ENCODE peak calls at places on chromosome 9, in nine cellular contexts. One of them, this sample, is unnamed.

GRCh38 chr9:100700689-100701318 is 122.9 kb downstream of the CAVIN4 start:
- DNase-seq in AG04450: no peak
- DNase-seq in fibroblast of lung: no peak
- DNase-seq in AG10803: peak; percentile 3
- DNase-seq in IMR-90: peak; percentile 9
- DNase-seq in neural progenitor cell: peak; percentile 75
- DNase-seq in heart right ventricle: no peak
- DNase-seq in hepatocyte: peak; percentile 54
- DNase-seq in fibroblast of mammary gland: peak; percentile 15
- DNase-seq in this sample: peak; percentile 31

GRCh38 chr9:73579823-73580222 is 428.2 kb downstream of the ANXA1 start:
- DNase-seq in AG04450: no peak
- DNase-seq in fibroblast of lung: peak; percentile 17
- DNase-seq in AG10803: no peak
- DNase-seq in IMR-90: no peak
- DNase-seq in neural progenitor cell: no peak
- DNase-seq in heart right ventricle: no peak
- DNase-seq in hepatocyte: no peak
- DNase-seq in fibroblast of mammary gland: no peak
- DNase-seq in this sample: no peak

GRCh38 chr9:93304574-93305496 is 120.9 kb downstream of the WNK2 start:
- DNase-seq in AG04450: no peak
- DNase-seq in fibroblast of lung: peak; percentile 40
- DNase-seq in AG10803: peak; percentile 42
- DNase-seq in IMR-90: peak; percentile 41
- DNase-seq in neural progenitor cell: peak; percentile 81
- DNase-seq in heart right ventricle: peak; percentile 52
- DNase-seq in hepatocyte: peak; percentile 80
- DNase-seq in fibroblast of mammary gland: peak; percentile 37
- DNase-seq in this sample: peak; percentile 37

GRCh38 chr9:97577051-97577450 is 56.1 kb downstream of the TSTD2 start:
- DNase-seq in AG04450: no peak
- DNase-seq in fibroblast of lung: no peak
- DNase-seq in AG10803: no peak
- DNase-seq in IMR-90: no peak
- DNase-seq in neural progenitor cell: no peak
- DNase-seq in heart right ventricle: no peak
- DNase-seq in hepatocyte: no peak
- DNase-seq in fibroblast of mammary gland: no peak
- DNase-seq in this sample: no peak

GRCh38 chr9:671997-672396 is 169.5 kb upstream of the DMRT1 start:
- DNase-seq in AG04450: no peak
- DNase-seq in fibroblast of lung: no peak
- DNase-seq in AG10803: no peak
- DNase-seq in IMR-90: no peak
- DNase-seq in neural progenitor cell: no peak
- DNase-seq in heart right ventricle: no peak
- DNase-seq in hepatocyte: no peak
- DNase-seq in fibroblast of mammary gland: no peak
- DNase-seq in this sample: no peak

GRCh38 chr9:96441798-96442445 is 8.0 kb upstream of the HABP4 start:
- DNase-seq in AG04450: no peak
- DNase-seq in fibroblast of lung: no peak
- DNase-seq in AG10803: no peak
- DNase-seq in IMR-90: peak; percentile 23
- DNase-seq in neural progenitor cell: no peak
- DNase-seq in heart right ventricle: no peak
- DNase-seq in hepatocyte: peak; percentile 44
- DNase-seq in fibroblast of mammary gland: peak; percentile 55
- DNase-seq in this sample: peak; percentile 72

GRCh38 chr9:134950811-134951210 is 33.1 kb upstream of the FCN1 start:
- DNase-seq in AG04450: no peak
- DNase-seq in fibroblast of lung: no peak
- DNase-seq in AG10803: no peak
- DNase-seq in IMR-90: no peak
- DNase-seq in neural progenitor cell: no peak
- DNase-seq in heart right ventricle: no peak
- DNase-seq in hepatocyte: no peak
- DNase-seq in fibroblast of mammary gland: no peak
- DNase-seq in this sample: no peak

GRCh38 chr9:8845376-8845775 is 1045.8 kb upstream of the DMAC1 start:
- DNase-seq in AG04450: no peak
- DNase-seq in fibroblast of lung: no peak
- DNase-seq in AG10803: no peak
- DNase-seq in IMR-90: no peak
- DNase-seq in neural progenitor cell: no peak
- DNase-seq in heart right ventricle: peak; percentile 23
- DNase-seq in hepatocyte: no peak
- DNase-seq in fibroblast of mammary gland: no peak
- DNase-seq in this sample: no peak

GRCh38 chr9:118631956-118632355 is 737.3 kb downstream of the BRINP1 start:
- DNase-seq in AG04450: no peak
- DNase-seq in fibroblast of lung: no peak
- DNase-seq in AG10803: no peak
- DNase-seq in IMR-90: no peak
- DNase-seq in neural progenitor cell: no peak
- DNase-seq in heart right ventricle: no peak
- DNase-seq in hepatocyte: no peak
- DNase-seq in fibroblast of mammary gland: no peak
- DNase-seq in this sample: no peak

GRCh38 chr9:37913480-37914153 is 9.7 kb upstream of the SLC25A51 start:
- DNase-seq in AG04450: no peak
- DNase-seq in fibroblast of lung: peak; percentile 53
- DNase-seq in AG10803: peak; percentile 75
- DNase-seq in IMR-90: peak; percentile 72
- DNase-seq in neural progenitor cell: peak; percentile 94
- DNase-seq in heart right ventricle: peak; percentile 75
- DNase-seq in hepatocyte: peak; percentile 89
- DNase-seq in fibroblast of mammary gland: peak; percentile 72
- DNase-seq in this sample: peak; percentile 85

GRCh38 chr9:137114613-137115393 is at the start of gene DPP7:
- DNase-seq in AG04450: no peak
- DNase-seq in fibroblast of lung: no peak
- DNase-seq in AG10803: peak; percentile 40
- DNase-seq in IMR-90: peak; percentile 16
- DNase-seq in neural progenitor cell: peak; percentile 59
- DNase-seq in heart right ventricle: peak; percentile 80
- DNase-seq in hepatocyte: peak; percentile 82
- DNase-seq in fibroblast of mammary gland: peak; percentile 30
- DNase-seq in this sample: peak; percentile 82

GRCh38 chr9:36386396-36386795 is 13.7 kb downstream of the RNF38 start:
- DNase-seq in AG04450: no peak
- DNase-seq in fibroblast of lung: no peak
- DNase-seq in AG10803: no peak
- DNase-seq in IMR-90: no peak
- DNase-seq in neural progenitor cell: no peak
- DNase-seq in heart right ventricle: no peak
- DNase-seq in hepatocyte: no peak
- DNase-seq in fibroblast of mammary gland: no peak
- DNase-seq in this sample: no peak

GRCh38 chr9:7298123-7298522 is 501.5 kb downstream of the DMAC1 start:
- DNase-seq in AG04450: no peak
- DNase-seq in fibroblast of lung: no peak
- DNase-seq in AG10803: no peak
- DNase-seq in IMR-90: no peak
- DNase-seq in neural progenitor cell: no peak
- DNase-seq in heart right ventricle: no peak
- DNase-seq in hepatocyte: no peak
- DNase-seq in fibroblast of mammary gland: no peak
- DNase-seq in this sample: peak; percentile 89

GRCh38 chr9:106888992-106889631 is 26.1 kb downstream of the ZNF462 start:
- DNase-seq in AG04450: no peak
- DNase-seq in fibroblast of lung: no peak
- DNase-seq in AG10803: no peak
- DNase-seq in IMR-90: no peak
- DNase-seq in neural progenitor cell: no peak
- DNase-seq in heart right ventricle: no peak
- DNase-seq in hepatocyte: no peak
- DNase-seq in fibroblast of mammary gland: no peak
- DNase-seq in this sample: no peak

DNA sequence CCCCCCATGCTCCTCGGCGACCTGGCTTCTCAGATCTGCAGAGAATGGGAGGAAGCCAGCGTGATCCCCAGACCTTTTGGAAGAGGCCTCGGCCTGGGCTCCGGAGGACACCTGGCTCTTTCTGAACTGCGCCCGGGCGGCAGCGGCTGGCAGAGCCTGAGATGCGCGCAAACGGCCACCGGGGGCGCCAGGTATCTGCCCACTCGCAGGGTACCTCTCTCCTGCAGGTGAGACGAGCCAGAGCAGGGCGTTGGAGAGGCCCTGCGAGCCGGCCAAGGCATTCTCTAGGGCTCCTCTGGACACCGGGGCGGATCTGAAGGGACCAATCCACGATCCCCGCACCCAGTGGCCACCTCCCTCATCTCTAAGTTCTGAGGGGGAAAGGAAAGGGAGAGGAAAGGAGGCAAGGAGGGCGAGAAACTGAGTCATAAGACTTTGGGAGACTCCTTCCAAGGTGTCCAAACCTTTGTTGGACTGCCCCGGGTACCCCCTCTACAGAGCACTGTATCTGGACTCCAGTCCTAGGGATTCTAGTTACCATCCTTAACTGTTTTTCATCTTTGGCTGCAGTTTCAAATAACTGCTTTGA is 55.0 kb upstream of the SLC46A2 start:
- DNase-seq in AG04450: no peak
- DNase-seq in fibroblast of lung: no peak
- DNase-seq in AG10803: no peak
- DNase-seq in IMR-90: no peak
- DNase-seq in neural progenitor cell: peak; percentile 50
- DNase-seq in heart right ventricle: no peak
- DNase-seq in hepatocyte: no peak
- DNase-seq in fibroblast of mammary gland: no peak
- DNase-seq in this sample: no peak
- TF ChIP-seq CTCF in AG04450: no peak
- TF ChIP-seq CTCF in fibroblast of lung: no peak
- TF ChIP-seq CTCF in AG10803: no peak
- TF ChIP-seq CTCF in IMR-90: no peak
- TF ChIP-seq CTCF in neural progenitor cell: peak; percentile 62
- TF ChIP-seq CTCF in heart right ventricle: no peak
- TF ChIP-seq CTCF in hepatocyte: no peak
- TF ChIP-seq CTCF in fibroblast of mammary gland: no peak
- TF ChIP-seq CTCF in this sample: no peak

GRCh38 chr9:126781717-126782388 is 23.0 kb upstream of the ZBTB43 start:
- DNase-seq in AG04450: peak; percentile 39
- DNase-seq in fibroblast of lung: peak; percentile 49
- DNase-seq in AG10803: peak; percentile 55
- DNase-seq in IMR-90: peak; percentile 59
- DNase-seq in neural progenitor cell: peak; percentile 93
- DNase-seq in heart right ventricle: peak; percentile 88
- DNase-seq in hepatocyte: peak; percentile 90
- DNase-seq in fibroblast of mammary gland: peak; percentile 63
- DNase-seq in this sample: peak; percentile 75
- H3K4me3 ChIP-seq in AG04450: peak overlapping the region; percentile 32
- H3K4me3 ChIP-seq in fibroblast of lung: peak overlapping the region; percentile 3
- H3K4me3 ChIP-seq in AG10803: no peak overlapping the region
- H3K4me3 ChIP-seq in IMR-90: no peak overlapping the region
- H3K4me3 ChIP-seq in neural progenitor cell: no peak overlapping the region
- H3K4me3 ChIP-seq in heart right ventricle: no peak overlapping the region
- H3K4me3 ChIP-seq in hepatocyte: no peak overlapping the region
- H3K4me3 ChIP-seq in fibroblast of mammary gland: no peak overlapping the region
- H3K4me3 ChIP-seq in this sample: no peak overlapping the region

GRCh38 chr9:124684140-124684539 is 87.0 kb downstream of the NR6A1 start:
- DNase-seq in AG04450: no peak
- DNase-seq in fibroblast of lung: no peak
- DNase-seq in AG10803: no peak
- DNase-seq in IMR-90: no peak
- DNase-seq in neural progenitor cell: no peak
- DNase-seq in heart right ventricle: no peak
- DNase-seq in hepatocyte: no peak
- DNase-seq in fibroblast of mammary gland: no peak
- DNase-seq in this sample: no peak

GRCh38 chr9:124676159-124676551 is 95.0 kb downstream of the NR6A1 start:
- DNase-seq in AG04450: no peak
- DNase-seq in fibroblast of lung: peak; percentile 32
- DNase-seq in AG10803: peak; percentile 55
- DNase-seq in IMR-90: no peak
- DNase-seq in neural progenitor cell: no peak
- DNase-seq in heart right ventricle: no peak
- DNase-seq in hepatocyte: no peak
- DNase-seq in fibroblast of mammary gland: no peak
- DNase-seq in this sample: no peak

GRCh38 chr9:124680714-124681390 is 90.3 kb downstream of the NR6A1 start:
- DNase-seq in AG04450: no peak
- DNase-seq in fibroblast of lung: no peak
- DNase-seq in AG10803: no peak
- DNase-seq in IMR-90: no peak
- DNase-seq in neural progenitor cell: no peak
- DNase-seq in heart right ventricle: no peak
- DNase-seq in hepatocyte: no peak
- DNase-seq in fibroblast of mammary gland: no peak
- DNase-seq in this sample: no peak

GRCh38 chr9:124683043-124683442 is 88.1 kb downstream of the NR6A1 start:
- DNase-seq in AG04450: no peak
- DNase-seq in fibroblast of lung: no peak
- DNase-seq in AG10803: no peak
- DNase-seq in IMR-90: no peak
- DNase-seq in neural progenitor cell: no peak
- DNase-seq in heart right ventricle: no peak
- DNase-seq in hepatocyte: no peak
- DNase-seq in fibroblast of mammary gland: no peak
- DNase-seq in this sample: no peak

DNA sequence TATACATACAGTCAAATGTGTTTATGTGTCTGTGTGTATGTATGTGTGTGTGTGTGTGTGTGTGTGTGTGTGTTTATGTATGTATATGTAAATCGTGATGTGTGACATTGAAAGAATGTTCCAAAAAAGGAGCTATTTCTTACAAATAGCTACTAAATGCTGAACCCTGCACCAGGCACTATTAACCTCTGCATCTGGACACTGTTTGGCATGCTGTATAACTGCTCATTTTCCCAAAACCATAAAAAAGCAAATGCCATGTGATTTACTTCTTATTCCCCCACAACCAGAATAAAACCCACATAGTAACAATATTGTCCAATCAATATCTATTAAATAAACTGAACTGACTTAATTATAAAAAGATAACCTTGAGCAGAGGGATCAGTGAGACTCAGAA is 91.1 kb downstream of the NR6A1 start:
- DNase-seq in AG04450: no peak
- DNase-seq in fibroblast of lung: no peak
- DNase-seq in AG10803: no peak
- DNase-seq in IMR-90: no peak
- DNase-seq in neural progenitor cell: no peak
- DNase-seq in heart right ventricle: no peak
- DNase-seq in hepatocyte: no peak
- DNase-seq in fibroblast of mammary gland: no peak
- DNase-seq in this sample: no peak
- TF ChIP-seq CTCF in AG04450: no peak
- TF ChIP-seq CTCF in fibroblast of lung: no peak
- TF ChIP-seq CTCF in AG10803: no peak
- TF ChIP-seq CTCF in IMR-90: no peak
- TF ChIP-seq CTCF in neural progenitor cell: no peak
- TF ChIP-seq CTCF in heart right ventricle: no peak
- TF ChIP-seq CTCF in hepatocyte: no peak
- TF ChIP-seq CTCF in fibroblast of mammary gland: no peak
- TF ChIP-seq CTCF in this sample: no peak

DNA sequence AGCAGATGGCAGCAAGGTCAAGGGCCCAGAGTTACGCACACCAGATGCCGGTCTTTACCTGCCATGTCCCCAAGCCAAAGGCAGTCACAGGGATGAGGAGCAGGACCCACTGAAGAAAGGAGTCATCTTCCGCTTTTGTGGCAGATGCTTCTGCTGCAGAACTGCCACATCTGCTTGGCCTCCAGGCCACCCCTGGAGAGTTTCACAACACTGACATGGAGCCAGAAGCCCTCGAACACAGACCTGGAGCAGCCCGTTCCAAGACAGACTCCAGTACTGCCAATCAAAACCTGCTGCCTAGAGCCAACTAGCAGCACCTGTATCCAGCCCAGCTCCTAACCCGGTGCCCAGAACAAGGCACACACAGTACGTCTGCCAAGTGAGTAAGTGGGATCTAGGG is 1.5 kb downstream of the SURF1 start:
- DNase-seq in AG04450: no peak
- DNase-seq in fibroblast of lung: no peak
- DNase-seq in AG10803: no peak
- DNase-seq in IMR-90: no peak
- DNase-seq in neural progenitor cell: no peak
- DNase-seq in heart right ventricle: no peak
- DNase-seq in hepatocyte: no peak
- DNase-seq in fibroblast of mammary gland: no peak
- DNase-seq in this sample: no peak
- H3K4me3 ChIP-seq in AG04450: peak overlapping the region; percentile 2
- H3K4me3 ChIP-seq in fibroblast of lung: no peak overlapping the region
- H3K4me3 ChIP-seq in AG10803: no peak overlapping the region
- H3K4me3 ChIP-seq in IMR-90: no peak overlapping the region
- H3K4me3 ChIP-seq in neural progenitor cell: no peak overlapping the region
- H3K4me3 ChIP-seq in heart right ventricle: no peak overlapping the region
- H3K4me3 ChIP-seq in hepatocyte: no peak overlapping the region
- H3K4me3 ChIP-seq in fibroblast of mammary gland: no peak overlapping the region
- H3K4me3 ChIP-seq in this sample: no peak overlapping the region